ENCODE peak calls at places on chromosomes 4 and X, in five cellular contexts. One of them, this sample, is unnamed.

GRCh38 chrX:77087529-77088169 is 359.5 kb upstream of the FGF16 start:
- DNase-seq in RCC 7860: peak; percentile 6
- DNase-seq in GM04503: no peak
- DNase-seq in vagina: no peak
- DNase-seq in suprapubic skin: no peak
- DNase-seq in this sample: no peak

GRCh38 chr4:22389240-22389871 is 126.5 kb downstream of the ADGRA3 start:
- DNase-seq in vagina: no peak
- DNase-seq in GM04503: peak; percentile 14
- DNase-seq in RCC 7860: peak; percentile 39
- DNase-seq in suprapubic skin: no peak
- DNase-seq in this sample: no peak

GRCh38 chr4:142901166-142901662 is 55.1 kb upstream of the INPP4B start:
- DNase-seq in RCC 7860: peak; percentile 11
- DNase-seq in vagina: no peak
- DNase-seq in suprapubic skin: no peak
- DNase-seq in GM04503: no peak
- DNase-seq in this sample: no peak

GRCh38 chr4:80322716-80323115 is 12.8 kb upstream of the CFAP299 start:
- DNase-seq in suprapubic skin: no peak
- DNase-seq in RCC 7860: peak; percentile 49
- DNase-seq in vagina: no peak
- DNase-seq in GM04503: no peak
- DNase-seq in this sample: no peak

GRCh38 chr4:40656221-40656863 is 26.7 kb upstream of the RBM47 start:
- DNase-seq in suprapubic skin: no peak
- DNase-seq in vagina: no peak
- DNase-seq in GM04503: no peak
- DNase-seq in RCC 7860: no peak
- DNase-seq in this sample: no peak

GRCh38 chr4:11469900-11470708 is 41.4 kb upstream of the HS3ST1 start:
- DNase-seq in vagina: no peak
- DNase-seq in GM04503: no peak
- DNase-seq in RCC 7860: no peak
- DNase-seq in suprapubic skin: no peak
- DNase-seq in this sample: no peak

GRCh38 chrX:23844502-23845138 is 61.6 kb downstream of the SAT1 start:
- DNase-seq in vagina: no peak
- DNase-seq in suprapubic skin: no peak
- DNase-seq in RCC 7860: no peak
- DNase-seq in GM04503: no peak
- DNase-seq in this sample: no peak

GRCh38 chr4:113683143-113683542 is 78.4 kb downstream of the CAMK2D start:
- DNase-seq in RCC 7860: no peak
- DNase-seq in suprapubic skin: no peak
- DNase-seq in vagina: no peak
- DNase-seq in GM04503: no peak
- DNase-seq in this sample: no peak

GRCh38 chrX:20263474-20263873 is 3.2 kb downstream of the RPS6KA3 start:
- DNase-seq in GM04503: no peak
- DNase-seq in suprapubic skin: no peak
- DNase-seq in vagina: no peak
- DNase-seq in RCC 7860: peak; percentile 13
- DNase-seq in this sample: no peak

GRCh38 chr4:7074423-7074822 is 6.6 kb upstream of the GRPEL1 start:
- DNase-seq in GM04503: no peak
- DNase-seq in suprapubic skin: no peak
- DNase-seq in RCC 7860: peak; percentile 45
- DNase-seq in vagina: no peak
- DNase-seq in this sample: no peak

GRCh38 chr4:168560184-168560834 is 63.5 kb downstream of the PALLD start:
- DNase-seq in suprapubic skin: no peak
- DNase-seq in vagina: no peak
- DNase-seq in RCC 7860: no peak
- DNase-seq in GM04503: no peak
- DNase-seq in this sample: peak; percentile 44

GRCh38 chr4:138310498-138310897 is 68.3 kb upstream of the SLC7A11 start:
- DNase-seq in suprapubic skin: no peak
- DNase-seq in RCC 7860: no peak
- DNase-seq in vagina: no peak
- DNase-seq in GM04503: peak; percentile 34
- DNase-seq in this sample: no peak

GRCh38 chrX:46582325-46582724 is 8.8 kb downstream of the CHST7 start:
- DNase-seq in suprapubic skin: no peak
- DNase-seq in vagina: no peak
- DNase-seq in GM04503: peak; percentile 47
- DNase-seq in RCC 7860: peak; percentile 36
- DNase-seq in this sample: no peak

GRCh38 chrX:47229427-47229826 is 3.4 kb upstream of the USP11 start:
- DNase-seq in suprapubic skin: no peak
- DNase-seq in RCC 7860: no peak
- DNase-seq in GM04503: no peak
- DNase-seq in vagina: no peak
- DNase-seq in this sample: no peak

GRCh38 chr4:103996637-103997036 is 276.9 kb upstream of the TACR3 start:
- DNase-seq in vagina: no peak
- DNase-seq in GM04503: peak; percentile 11
- DNase-seq in RCC 7860: peak; percentile 75
- DNase-seq in suprapubic skin: no peak
- DNase-seq in this sample: no peak

GRCh38 chr4:23835814-23836478 is 53.9 kb downstream of the PPARGC1A start:
- DNase-seq in vagina: no peak
- DNase-seq in RCC 7860: no peak
- DNase-seq in suprapubic skin: no peak
- DNase-seq in GM04503: no peak
- DNase-seq in this sample: no peak

GRCh38 chr4:125991398-125991797 is 676.6 kb downstream of the FAT4 start:
- DNase-seq in vagina: no peak
- DNase-seq in suprapubic skin: no peak
- DNase-seq in GM04503: no peak
- DNase-seq in RCC 7860: no peak
- DNase-seq in this sample: no peak

GRCh38 chrX:115560211-115560977 is 580 bp upstream of the PLS3 start:
- DNase-seq in vagina: no peak
- DNase-seq in RCC 7860: peak; percentile 72
- DNase-seq in GM04503: no peak
- DNase-seq in suprapubic skin: no peak
- DNase-seq in this sample: no peak

GRCh38 chrX:8484360-8484759 is 19.7 kb downstream of the VCX3B start:
- DNase-seq in RCC 7860: no peak
- DNase-seq in vagina: no peak
- DNase-seq in suprapubic skin: no peak
- DNase-seq in GM04503: no peak
- DNase-seq in this sample: no peak

GRCh38 chrX:44432641-44433040 is 89.2 kb upstream of the EFHC2 start:
- DNase-seq in suprapubic skin: no peak
- DNase-seq in RCC 7860: no peak
- DNase-seq in GM04503: no peak
- DNase-seq in vagina: no peak
- DNase-seq in this sample: no peak

GRCh38 chr4:107034982-107035710 is 967 bp downstream of the DKK2 start:
- DNase-seq in GM04503: no peak
- DNase-seq in suprapubic skin: peak; percentile 74
- DNase-seq in RCC 7860: no peak
- DNase-seq in vagina: no peak
- DNase-seq in this sample: no peak

GRCh38 chr4:52643190-52643589 is 15.9 kb downstream of the USP46 start:
- DNase-seq in GM04503: no peak
- DNase-seq in RCC 7860: no peak
- DNase-seq in suprapubic skin: no peak
- DNase-seq in vagina: no peak
- DNase-seq in this sample: no peak